ENCODE peak calls at places on chromosomes 7 and 10, in eight cellular contexts. T, Q, U, E, W, C, A and K are unnamed samples.

GRCh38 chr10:14653271-14654161 is 121.2 kb downstream of the FAM107B start:
- DNase-seq in T (no peak), Q (peak; percentile 72), U (no peak), E (peak; percentile 89), W (peak; percentile 70), C (no peak), A (no peak), K (peak; percentile 86)

GRCh38 chr7:48299580-48300169 is 128.4 kb downstream of the ABCA13 start:
- DNase-seq in T (no peak), Q (peak; percentile 72), U (peak; percentile 28), E (peak; percentile 62), W (peak; percentile 52), C (no peak), A (peak; percentile 81), K (peak; percentile 65)

GRCh38 chr10:68348265-68348741 is 15.6 kb upstream of the PBLD start:
- DNase-seq in T (no peak), Q (peak; percentile 69), U (no peak), E (peak; percentile 65), W (peak; percentile 27), C (peak; percentile 55), A (peak; percentile 37), K (peak; percentile 33)

GRCh38 chr7:28627869-28628268 is 215.6 kb downstream of the CREB5 start:
- DNase-seq in T (no peak), Q (no peak), U (no peak), E (no peak), W (no peak), C (no peak), A (no peak), K (no peak)

GRCh38 chr10:114550756-114551290 is 107.3 kb downstream of the ABLIM1 start:
- DNase-seq in T (no peak), Q (peak; percentile 56), U (no peak), E (no peak), W (peak; percentile 30), C (peak; percentile 40), A (peak; percentile 9), K (peak; percentile 33)

GRCh38 chr7:33373195-33373594 is 243.8 kb downstream of the BBS9 start:
- DNase-seq in T (no peak), Q (no peak), U (no peak), E (no peak), W (no peak), C (no peak), A (no peak), K (no peak)

GRCh38 chr7:45569290-45569685 is 4.9 kb upstream of the ADCY1 start:
- DNase-seq in T (no peak), Q (no peak), U (no peak), E (no peak), W (no peak), C (no peak), A (no peak), K (no peak)

GRCh38 chr10:124221356-124222297 is 128.2 kb upstream of the CHST15 start:
- DNase-seq in T (no peak), Q (peak; percentile 16), U (no peak), E (no peak), W (peak; percentile 62), C (no peak), A (no peak), K (peak; percentile 72)

GRCh38 chr7:26513948-26514347 is 222.3 kb downstream of the SNX10 start:
- DNase-seq in T (no peak), Q (no peak), U (no peak), E (no peak), W (no peak), C (no peak), A (no peak), K (no peak)

GRCh38 chr7:109354000-109354399 is 784.3 kb downstream of the DNAJB9 start:
- DNase-seq in T (no peak), Q (no peak), U (no peak), E (peak; percentile 2), W (no peak), C (no peak), A (no peak), K (no peak)

GRCh38 chr7:77989981-77990566 is 191.5 kb downstream of the PHTF2 start:
- DNase-seq in T (no peak), Q (peak; percentile 16), U (no peak), E (peak; percentile 75), W (no peak), C (no peak), A (no peak), K (peak; percentile 54)

GRCh38 chr7:51376420-51377092 is 59.9 kb upstream of the COBL start:
- DNase-seq in T (no peak), Q (no peak), U (no peak), E (no peak), W (peak; percentile 79), C (no peak), A (no peak), K (no peak)

GRCh38 chr7:106588576-106589494 is 72.1 kb downstream of the CCDC71L start:
- DNase-seq in T (no peak), Q (no peak), U (no peak), E (peak; percentile 76), W (no peak), C (no peak), A (peak; percentile 62), K (no peak)

GRCh38 chr7:24755541-24756416 is 1.5 kb downstream of the GSDME start:
- DNase-seq in T (no peak), Q (peak; percentile 75), U (no peak), E (no peak), W (peak; percentile 66), C (no peak), A (no peak), K (no peak)

GRCh38 chr7:69781412-69781846 is 183.2 kb downstream of the AUTS2 start:
- DNase-seq in T (peak; percentile 27), Q (peak; percentile 34), U (no peak), E (no peak), W (peak; percentile 70), C (no peak), A (peak; percentile 52), K (no peak)

GRCh38 chr7:43769791-43770465 is 11.4 kb downstream of the BLVRA start:
- DNase-seq in T (no peak), Q (no peak), U (no peak), E (no peak), W (no peak), C (no peak), A (no peak), K (no peak)

GRCh38 chr10:128042131-128042610 is 84.1 kb downstream of the MKI67 start:
- DNase-seq in T (no peak), Q (no peak), U (no peak), E (no peak), W (no peak), C (peak; percentile 8), A (no peak), K (no peak)

GRCh38 chr10:117684673-117685211 is 142.2 kb downstream of the EMX2 start:
- DNase-seq in T (peak; percentile 34), Q (no peak), U (peak; percentile 60), E (no peak), W (no peak), C (no peak), A (no peak), K (no peak)

GRCh38 chr7:154863766-154864530 is 139.0 kb downstream of the PAXIP1 start:
- DNase-seq in T (no peak), Q (no peak), U (no peak), E (no peak), W (no peak), C (no peak), A (no peak), K (no peak)

GRCh38 chr10:98422182-98422581 is 7.2 kb upstream of the PYROXD2 start:
- DNase-seq in T (no peak), Q (no peak), U (no peak), E (no peak), W (no peak), C (no peak), A (no peak), K (no peak)

GRCh38 chr7:92830047-92830446 is 6.3 kb downstream of the CDK6 start:
- DNase-seq in T (no peak), Q (no peak), U (no peak), E (no peak), W (no peak), C (no peak), A (no peak), K (no peak)

GRCh38 chr7:76260171-76260703 is 42.2 kb upstream of the HSPB1 start:
- DNase-seq in T (no peak), Q (peak; percentile 29), U (no peak), E (peak; percentile 77), W (no peak), C (peak; percentile 37), A (no peak), K (peak; percentile 48)

GRCh38 chr10:91380873-91381561 is 29.1 kb upstream of the HECTD2 start:
- DNase-seq in T (no peak), Q (peak; percentile 29), U (no peak), E (peak; percentile 94), W (peak; percentile 30), C (no peak), A (no peak), K (no peak)

GRCh38 chr10:50373821-50374501 is 122.6 kb upstream of the ASAH2 start:
- DNase-seq in T (no peak), Q (peak; percentile 31), U (no peak), E (no peak), W (peak; percentile 66), C (no peak), A (no peak), K (no peak)

GRCh38 chr10:72272689-72273409 is 875 bp upstream of the DDIT4 start:
- DNase-seq in T (peak; percentile 91), Q (peak; percentile 98), U (peak; percentile 94), E (peak; percentile 94), W (peak; percentile 85), C (no peak), A (peak; percentile 78), K (peak; percentile 77)

GRCh38 chr10:5656737-5657579 is 9.4 kb downstream of the ASB13 start:
- DNase-seq in T (no peak), Q (no peak), U (no peak), E (no peak), W (no peak), C (peak; percentile 21), A (no peak), K (no peak)

GRCh38 chr7:108290344-108291134 is 160.4 kb upstream of the LAMB4 start:
- DNase-seq in T (no peak), Q (peak; percentile 44), U (no peak), E (no peak), W (no peak), C (no peak), A (peak; percentile 70), K (no peak)

GRCh38 chr10:104548090-104548489 is 93.0 kb upstream of the SORCS3 start:
- DNase-seq in T (no peak), Q (peak; percentile 36), U (no peak), E (no peak), W (peak; percentile 14), C (no peak), A (no peak), K (no peak)

GRCh38 chr10:70461397-70462348 is 16.9 kb upstream of the PALD1 start:
- DNase-seq in T (peak; percentile 52), Q (peak; percentile 56), U (no peak), E (peak; percentile 73), W (peak; percentile 23), C (peak; percentile 42), A (peak; percentile 53), K (peak; percentile 66)

GRCh38 chr10:34796133-34796532 is 19.0 kb downstream of the PARD3 start:
- DNase-seq in T (no peak), Q (no peak), U (no peak), E (no peak), W (no peak), C (no peak), A (no peak), K (no peak)

GRCh38 chr10:85618841-85619240 is 747.8 kb downstream of the GRID1 start:
- DNase-seq in T (no peak), Q (no peak), U (no peak), E (no peak), W (no peak), C (no peak), A (no peak), K (no peak)

GRCh38 chr7:16739863-16740622 is 13.5 kb upstream of the TSPAN13 start:
- DNase-seq in T (no peak), Q (peak; percentile 98), U (peak; percentile 31), E (peak; percentile 40), W (peak; percentile 99), C (no peak), A (no peak), K (no peak)

GRCh38 chr7:40200791-40201190 is 66.0 kb downstream of the SUGCT start:
- DNase-seq in T (no peak), Q (peak; percentile 90), U (no peak), E (no peak), W (peak; percentile 84), C (no peak), A (no peak), K (no peak)

GRCh38 chr10:86723009-86723408 is 33.4 kb upstream of the BMPR1A start:
- DNase-seq in T (no peak), Q (no peak), U (no peak), E (no peak), W (no peak), C (no peak), A (no peak), K (no peak)